ENCODE peak calls at places on chromosomes 11 and 22, in five cellular contexts. Y is Calu3; H is NCI-H1930; B is HS-5; O is activated CD4-positive, alpha-beta T cell treated with anti-CD3 and anti-CD28 coated beads, Interleukin-2, amount 50 U/mL, for 48 hours. X is an unnamed sample.

GRCh38 chr11:119461250-119461963 is 38.4 kb upstream of the THY1 start:
- DNase-seq in Y (no peak), H (no peak), B (no peak), O (no peak), X (no peak)

GRCh38 chr11:119804698-119805097 is 75.7 kb upstream of the NECTIN1 start:
- DNase-seq in Y (no peak), H (no peak), B (no peak), O (no peak), X (no peak)

GRCh38 chr22:34410111-34410510 is 489.8 kb upstream of the LARGE1 start:
- DNase-seq in Y (no peak), H (no peak), B (no peak), O (no peak), X (no peak)

GRCh38 chr11:29482510-29482909 is 534.3 kb downstream of the KCNA4 start:
- DNase-seq in Y (no peak), H (no peak), B (no peak), O (no peak), X (peak)

GRCh38 chr11:37881741-37882140 is 1283.7 kb upstream of the RAG2 start:
- DNase-seq in Y (no peak), H (no peak), B (no peak), O (no peak), X (no peak)

GRCh38 chr11:43687120-43687791 is 6.7 kb downstream of the HSD17B12 start:
- DNase-seq in Y (no peak), H (no peak), B (no peak), O (no peak), X (peak)

GRCh38 chr22:41367680-41368542 is 13.8 kb upstream of the TEF start:
- DNase-seq in Y (no peak), H (no peak), B (no peak), O (no peak), X (no peak)

GRCh38 chr22:49719046-49719445 is 108.6 kb downstream of the BRD1 start:
- DNase-seq in Y (no peak), H (no peak), B (no peak), O (no peak), X (no peak)

GRCh38 chr11:9120659-9121350 is 29.4 kb upstream of the SCUBE2 start:
- DNase-seq in Y (no peak), H (no peak), B (no peak), O (no peak), X (peak)

GRCh38 chr11:28833670-28834069 is 725.5 kb downstream of the METTL15 start:
- DNase-seq in Y (peak), H (no peak), B (peak), O (no peak), X (no peak)

GRCh38 chr11:2791521-2792375 is 92.0 kb upstream of the KCNQ1OT1 start:
- DNase-seq in Y (peak), H (no peak), B (no peak), O (peak), X (no peak)

GRCh38 chr22:44020981-44021380 is 3.1 kb upstream of the PARVB start:
- DNase-seq in Y (no peak), H (no peak), B (no peak), O (no peak), X (no peak)

GRCh38 chr11:134216816-134217215 is 7.0 kb downstream of the NCAPD3 start:
- DNase-seq in Y (no peak), H (no peak), B (no peak), O (no peak), X (no peak)

GRCh38 chr22:38238519-38239051 is 34.2 kb downstream of the TMEM184B start:
- DNase-seq in Y (no peak), H (no peak), B (peak), O (no peak), X (no peak)

GRCh38 chr11:43790444-43790794 is 90.2 kb upstream of the ALKBH3 start:
- DNase-seq in Y (no peak), H (no peak), B (peak), O (no peak), X (no peak)

X was measured in endothelial cell.